ENCODE peak calls at places on chromosome 20, in ten cellular contexts. One of them, this sample, is unnamed.

GRCh38 chr20:58011106-58011946 is 217.1 kb downstream of the ANKRD60 start:
- DNase-seq in heart left ventricle: no peak
- DNase-seq in CD8-positive, alpha-beta T cell: no peak
- DNase-seq in left ventricle myocardium inferior: no peak
- DNase-seq in CD4-positive, alpha-beta T cell: no peak
- DNase-seq in coronary artery: no peak
- DNase-seq in AG04450: no peak
- DNase-seq in naive thymus-derived CD4-positive, alpha-beta T cell: no peak
- DNase-seq in body of pancreas: no peak
- DNase-seq in fibroblast of lung: no peak
- DNase-seq in this sample: no peak

GRCh38 chr20:60700728-60701127 is 551.3 kb upstream of the CDH4 start:
- DNase-seq in CD4-positive, alpha-beta T cell: no peak
- DNase-seq in CD8-positive, alpha-beta T cell: no peak
- DNase-seq in fibroblast of lung: peak
- DNase-seq in heart left ventricle: no peak
- DNase-seq in naive thymus-derived CD4-positive, alpha-beta T cell: no peak
- DNase-seq in AG04450: no peak
- DNase-seq in left ventricle myocardium inferior: no peak
- DNase-seq in body of pancreas: no peak
- DNase-seq in coronary artery: no peak
- DNase-seq in this sample: no peak

GRCh38 chr20:46544576-46544975 is 5.9 kb downstream of the OCSTAMP start:
- DNase-seq in body of pancreas: no peak
- DNase-seq in coronary artery: no peak
- DNase-seq in naive thymus-derived CD4-positive, alpha-beta T cell: no peak
- DNase-seq in left ventricle myocardium inferior: no peak
- DNase-seq in AG04450: no peak
- DNase-seq in heart left ventricle: no peak
- DNase-seq in fibroblast of lung: no peak
- DNase-seq in CD4-positive, alpha-beta T cell: no peak
- DNase-seq in CD8-positive, alpha-beta T cell: no peak
- DNase-seq in this sample: no peak

GRCh38 chr20:16147221-16147620 is 426.0 kb downstream of the KIF16B start:
- DNase-seq in AG04450: no peak
- DNase-seq in CD8-positive, alpha-beta T cell: no peak
- DNase-seq in left ventricle myocardium inferior: no peak
- DNase-seq in heart left ventricle: no peak
- DNase-seq in CD4-positive, alpha-beta T cell: no peak
- DNase-seq in coronary artery: no peak
- DNase-seq in body of pancreas: no peak
- DNase-seq in fibroblast of lung: no peak
- DNase-seq in naive thymus-derived CD4-positive, alpha-beta T cell: no peak
- DNase-seq in this sample: no peak

GRCh38 chr20:53413188-53413631 is 180.4 kb downstream of the ZNF217 start:
- DNase-seq in fibroblast of lung: no peak
- DNase-seq in heart left ventricle: peak
- DNase-seq in AG04450: no peak
- DNase-seq in CD8-positive, alpha-beta T cell: peak
- DNase-seq in body of pancreas: peak
- DNase-seq in naive thymus-derived CD4-positive, alpha-beta T cell: peak
- DNase-seq in left ventricle myocardium inferior: no peak
- DNase-seq in coronary artery: no peak
- DNase-seq in CD4-positive, alpha-beta T cell: peak
- DNase-seq in this sample: no peak

GRCh38 chr20:31903630-31904386 is 33.4 kb downstream of the TTLL9 start:
- DNase-seq in coronary artery: no peak
- DNase-seq in fibroblast of lung: no peak
- DNase-seq in left ventricle myocardium inferior: no peak
- DNase-seq in naive thymus-derived CD4-positive, alpha-beta T cell: no peak
- DNase-seq in CD4-positive, alpha-beta T cell: no peak
- DNase-seq in AG04450: no peak
- DNase-seq in body of pancreas: no peak
- DNase-seq in CD8-positive, alpha-beta T cell: no peak
- DNase-seq in heart left ventricle: no peak
- DNase-seq in this sample: no peak

GRCh38 chr20:47427067-47427466 is 70.6 kb upstream of the ZMYND8 start:
- DNase-seq in body of pancreas: no peak
- DNase-seq in CD4-positive, alpha-beta T cell: no peak
- DNase-seq in heart left ventricle: no peak
- DNase-seq in CD8-positive, alpha-beta T cell: no peak
- DNase-seq in coronary artery: no peak
- DNase-seq in fibroblast of lung: no peak
- DNase-seq in AG04450: no peak
- DNase-seq in naive thymus-derived CD4-positive, alpha-beta T cell: no peak
- DNase-seq in left ventricle myocardium inferior: no peak
- DNase-seq in this sample: no peak

GRCh38 chr20:48378976-48379670 is 448.7 kb downstream of the PREX1 start:
- DNase-seq in naive thymus-derived CD4-positive, alpha-beta T cell: no peak
- DNase-seq in body of pancreas: no peak
- DNase-seq in CD8-positive, alpha-beta T cell: no peak
- DNase-seq in heart left ventricle: no peak
- DNase-seq in CD4-positive, alpha-beta T cell: no peak
- DNase-seq in AG04450: no peak
- DNase-seq in fibroblast of lung: no peak
- DNase-seq in coronary artery: no peak
- DNase-seq in left ventricle myocardium inferior: no peak
- DNase-seq in this sample: no peak

GRCh38 chr20:10949930-10950783 is 276.4 kb upstream of the JAG1 start:
- DNase-seq in fibroblast of lung: no peak
- DNase-seq in coronary artery: no peak
- DNase-seq in heart left ventricle: no peak
- DNase-seq in body of pancreas: peak
- DNase-seq in left ventricle myocardium inferior: no peak
- DNase-seq in AG04450: no peak
- DNase-seq in CD8-positive, alpha-beta T cell: no peak
- DNase-seq in naive thymus-derived CD4-positive, alpha-beta T cell: no peak
- DNase-seq in CD4-positive, alpha-beta T cell: no peak
- DNase-seq in this sample: no peak

GRCh38 chr20:32457476-32457986 is 99.4 kb downstream of the ASXL1 start:
- DNase-seq in fibroblast of lung: peak
- DNase-seq in CD4-positive, alpha-beta T cell: no peak
- DNase-seq in heart left ventricle: peak
- DNase-seq in left ventricle myocardium inferior: peak
- DNase-seq in naive thymus-derived CD4-positive, alpha-beta T cell: no peak
- DNase-seq in body of pancreas: peak
- DNase-seq in coronary artery: no peak
- DNase-seq in CD8-positive, alpha-beta T cell: no peak
- DNase-seq in AG04450: no peak
- DNase-seq in this sample: no peak

GRCh38 chr20:45890077-45890996 is 671 bp downstream of the NEURL2 start:
- DNase-seq in coronary artery: no peak
- DNase-seq in left ventricle myocardium inferior: peak
- DNase-seq in CD8-positive, alpha-beta T cell: peak
- DNase-seq in CD4-positive, alpha-beta T cell: no peak
- DNase-seq in AG04450: no peak
- DNase-seq in fibroblast of lung: peak
- DNase-seq in naive thymus-derived CD4-positive, alpha-beta T cell: peak
- DNase-seq in body of pancreas: peak
- DNase-seq in heart left ventricle: peak
- DNase-seq in this sample: no peak

GRCh38 chr20:235891-236290 is 8.8 kb downstream of the DEFB129 start:
- DNase-seq in AG04450: no peak
- DNase-seq in coronary artery: no peak
- DNase-seq in heart left ventricle: no peak
- DNase-seq in fibroblast of lung: peak
- DNase-seq in naive thymus-derived CD4-positive, alpha-beta T cell: no peak
- DNase-seq in CD8-positive, alpha-beta T cell: no peak
- DNase-seq in CD4-positive, alpha-beta T cell: no peak
- DNase-seq in body of pancreas: peak
- DNase-seq in left ventricle myocardium inferior: no peak
- DNase-seq in this sample: no peak

GRCh38 chr20:21208999-21209398 is 83.1 kb downstream of the KIZ start:
- DNase-seq in coronary artery: no peak
- DNase-seq in left ventricle myocardium inferior: no peak
- DNase-seq in body of pancreas: no peak
- DNase-seq in naive thymus-derived CD4-positive, alpha-beta T cell: no peak
- DNase-seq in AG04450: no peak
- DNase-seq in CD8-positive, alpha-beta T cell: no peak
- DNase-seq in heart left ventricle: no peak
- DNase-seq in CD4-positive, alpha-beta T cell: no peak
- DNase-seq in fibroblast of lung: no peak
- DNase-seq in this sample: no peak

GRCh38 chr20:438581-439469 is 23.5 kb downstream of the TBC1D20 start:
- DNase-seq in CD8-positive, alpha-beta T cell: peak
- DNase-seq in fibroblast of lung: no peak
- DNase-seq in CD4-positive, alpha-beta T cell: peak
- DNase-seq in AG04450: no peak
- DNase-seq in heart left ventricle: no peak
- DNase-seq in coronary artery: no peak
- DNase-seq in body of pancreas: no peak
- DNase-seq in left ventricle myocardium inferior: no peak
- DNase-seq in naive thymus-derived CD4-positive, alpha-beta T cell: peak
- DNase-seq in this sample: no peak

GRCh38 chr20:50488236-50488806 is 21.9 kb upstream of the PTPN1 start:
- DNase-seq in CD4-positive, alpha-beta T cell: no peak
- DNase-seq in AG04450: no peak
- DNase-seq in fibroblast of lung: no peak
- DNase-seq in left ventricle myocardium inferior: no peak
- DNase-seq in naive thymus-derived CD4-positive, alpha-beta T cell: no peak
- DNase-seq in coronary artery: no peak
- DNase-seq in heart left ventricle: no peak
- DNase-seq in CD8-positive, alpha-beta T cell: no peak
- DNase-seq in body of pancreas: no peak
- DNase-seq in this sample: no peak

GRCh38 chr20:50491168-50491567 is 19.0 kb upstream of the PTPN1 start:
- DNase-seq in CD8-positive, alpha-beta T cell: no peak
- DNase-seq in naive thymus-derived CD4-positive, alpha-beta T cell: no peak
- DNase-seq in AG04450: no peak
- DNase-seq in heart left ventricle: no peak
- DNase-seq in body of pancreas: no peak
- DNase-seq in fibroblast of lung: no peak
- DNase-seq in coronary artery: no peak
- DNase-seq in CD4-positive, alpha-beta T cell: no peak
- DNase-seq in left ventricle myocardium inferior: no peak
- DNase-seq in this sample: no peak

GRCh38 chr20:50494428-50494827 is 15.8 kb upstream of the PTPN1 start:
- DNase-seq in AG04450: no peak
- DNase-seq in heart left ventricle: no peak
- DNase-seq in CD8-positive, alpha-beta T cell: no peak
- DNase-seq in naive thymus-derived CD4-positive, alpha-beta T cell: no peak
- DNase-seq in coronary artery: no peak
- DNase-seq in CD4-positive, alpha-beta T cell: no peak
- DNase-seq in fibroblast of lung: no peak
- DNase-seq in left ventricle myocardium inferior: no peak
- DNase-seq in body of pancreas: no peak
- DNase-seq in this sample: no peak

GRCh38 chr20:50493881-50494253 is 16.3 kb upstream of the PTPN1 start:
- DNase-seq in naive thymus-derived CD4-positive, alpha-beta T cell: no peak
- DNase-seq in body of pancreas: no peak
- DNase-seq in heart left ventricle: no peak
- DNase-seq in coronary artery: no peak
- DNase-seq in left ventricle myocardium inferior: no peak
- DNase-seq in AG04450: no peak
- DNase-seq in CD4-positive, alpha-beta T cell: no peak
- DNase-seq in CD8-positive, alpha-beta T cell: no peak
- DNase-seq in fibroblast of lung: no peak
- DNase-seq in this sample: no peak

GRCh38 chr20:50491926-50492634 is 18.1 kb upstream of the PTPN1 start:
- DNase-seq in body of pancreas: no peak
- DNase-seq in coronary artery: no peak
- DNase-seq in fibroblast of lung: peak
- DNase-seq in naive thymus-derived CD4-positive, alpha-beta T cell: no peak
- DNase-seq in left ventricle myocardium inferior: no peak
- DNase-seq in heart left ventricle: no peak
- DNase-seq in CD8-positive, alpha-beta T cell: no peak
- DNase-seq in CD4-positive, alpha-beta T cell: no peak
- DNase-seq in AG04450: no peak
- DNase-seq in this sample: no peak
- H3K27ac ChIP-seq in body of pancreas: no peak
- H3K27ac ChIP-seq in coronary artery: no peak
- H3K27ac ChIP-seq in fibroblast of lung: no peak
- H3K27ac ChIP-seq in naive thymus-derived CD4-positive, alpha-beta T cell: no peak
- H3K27ac ChIP-seq in left ventricle myocardium inferior: no peak
- H3K27ac ChIP-seq in heart left ventricle: no peak
- H3K27ac ChIP-seq in CD8-positive, alpha-beta T cell: no peak
- H3K27ac ChIP-seq in CD4-positive, alpha-beta T cell: no peak
- H3K27ac ChIP-seq in AG04450: no peak
- H3K27ac ChIP-seq in this sample: no peak

DNA sequence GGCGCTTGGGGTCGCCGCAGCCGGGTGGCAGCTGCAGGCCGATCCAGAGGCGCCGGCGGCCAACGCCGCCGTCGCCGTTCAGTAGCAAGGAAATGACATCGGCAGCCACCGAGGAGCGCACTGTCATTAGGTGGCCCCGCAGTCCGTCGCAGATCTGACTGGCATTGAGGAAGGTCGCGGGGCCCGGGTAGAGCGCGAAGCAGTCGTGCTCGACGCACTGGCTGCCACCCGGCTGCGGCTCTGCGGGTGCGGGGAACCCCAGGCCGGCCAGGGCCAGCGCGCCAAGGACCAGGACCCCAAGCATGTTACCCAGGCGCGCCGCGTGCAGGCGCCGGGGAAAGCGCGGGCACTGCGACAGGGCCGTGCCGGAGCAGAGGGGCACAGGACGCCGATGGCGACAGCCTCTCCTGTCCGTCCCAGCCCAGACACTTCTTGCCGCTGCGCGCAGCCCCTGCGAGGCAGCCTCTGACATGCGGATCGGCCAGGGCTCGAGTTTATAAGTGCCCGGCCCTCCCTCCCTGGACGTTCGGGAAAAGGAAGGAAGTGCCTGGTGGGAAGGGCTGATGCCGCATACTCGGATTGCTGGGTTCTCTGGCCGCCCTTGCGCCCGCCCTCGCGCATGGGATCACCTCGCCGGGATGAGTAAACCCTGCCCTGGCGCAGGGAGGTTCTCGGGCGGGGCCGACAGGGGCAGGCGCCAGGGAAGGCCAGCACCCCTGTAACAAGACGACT is at the start of gene THBD:
- DNase-seq in CD8-positive, alpha-beta T cell: no peak
- DNase-seq in AG04450: no peak
- DNase-seq in heart left ventricle: peak
- DNase-seq in body of pancreas: peak
- DNase-seq in fibroblast of lung: peak
- DNase-seq in left ventricle myocardium inferior: peak
- DNase-seq in naive thymus-derived CD4-positive, alpha-beta T cell: no peak
- DNase-seq in coronary artery: peak
- DNase-seq in CD4-positive, alpha-beta T cell: no peak
- DNase-seq in this sample: no peak
- H3K27ac ChIP-seq in CD8-positive, alpha-beta T cell: no peak
- H3K27ac ChIP-seq in AG04450: no peak
- H3K27ac ChIP-seq in heart left ventricle: peak
- H3K27ac ChIP-seq in body of pancreas: peak
- H3K27ac ChIP-seq in fibroblast of lung: peak
- H3K27ac ChIP-seq in left ventricle myocardium inferior: peak
- H3K27ac ChIP-seq in naive thymus-derived CD4-positive, alpha-beta T cell: no peak
- H3K27ac ChIP-seq in coronary artery: peak
- H3K27ac ChIP-seq in CD4-positive, alpha-beta T cell: no peak
- H3K27ac ChIP-seq in this sample: peak

GRCh38 chr20:1474817-1475603 is 8.4 kb upstream of the NSFL1C start:
- DNase-seq in coronary artery: no peak
- DNase-seq in naive thymus-derived CD4-positive, alpha-beta T cell: no peak
- DNase-seq in CD4-positive, alpha-beta T cell: no peak
- DNase-seq in fibroblast of lung: no peak
- DNase-seq in CD8-positive, alpha-beta T cell: no peak
- DNase-seq in AG04450: no peak
- DNase-seq in body of pancreas: no peak
- DNase-seq in left ventricle myocardium inferior: no peak
- DNase-seq in heart left ventricle: no peak
- DNase-seq in this sample: no peak
- H3K27ac ChIP-seq in coronary artery: no peak
- H3K27ac ChIP-seq in naive thymus-derived CD4-positive, alpha-beta T cell: no peak
- H3K27ac ChIP-seq in CD4-positive, alpha-beta T cell: no peak
- H3K27ac ChIP-seq in fibroblast of lung: no peak
- H3K27ac ChIP-seq in CD8-positive, alpha-beta T cell: no peak
- H3K27ac ChIP-seq in AG04450: no peak
- H3K27ac ChIP-seq in body of pancreas: no peak
- H3K27ac ChIP-seq in left ventricle myocardium inferior: no peak
- H3K27ac ChIP-seq in heart left ventricle: no peak
- H3K27ac ChIP-seq in this sample: no peak

GRCh38 chr20:62724692-62725595 is 16.3 kb downstream of the NTSR1 start:
- DNase-seq in coronary artery: no peak
- DNase-seq in naive thymus-derived CD4-positive, alpha-beta T cell: no peak
- DNase-seq in fibroblast of lung: no peak
- DNase-seq in CD4-positive, alpha-beta T cell: no peak
- DNase-seq in heart left ventricle: peak
- DNase-seq in body of pancreas: peak
- DNase-seq in CD8-positive, alpha-beta T cell: no peak
- DNase-seq in left ventricle myocardium inferior: peak
- DNase-seq in AG04450: no peak
- DNase-seq in this sample: no peak
- H3K27ac ChIP-seq in coronary artery: no peak
- H3K27ac ChIP-seq in naive thymus-derived CD4-positive, alpha-beta T cell: no peak
- H3K27ac ChIP-seq in fibroblast of lung: no peak
- H3K27ac ChIP-seq in CD4-positive, alpha-beta T cell: no peak
- H3K27ac ChIP-seq in heart left ventricle: no peak
- H3K27ac ChIP-seq in body of pancreas: no peak
- H3K27ac ChIP-seq in CD8-positive, alpha-beta T cell: no peak
- H3K27ac ChIP-seq in left ventricle myocardium inferior: no peak
- H3K27ac ChIP-seq in AG04450: no peak
- H3K27ac ChIP-seq in this sample: no peak

This sample was measured in vagina.